ENCODE peak calls at places on chromosomes 1 and 21, in four cellular contexts. A is stomach, G is lower lobe of right lung, S is OCI-LY7. N is an unnamed sample.

GRCh38 chr1:232476538-232476950 is 153.4 kb downstream of the SIPA1L2 start:
- DNase-seq in S (no peak), G (no peak), A (no peak), N (no peak)

GRCh38 chr1:117147341-117147831 is 25.8 kb upstream of the TRIM45 start:
- DNase-seq in G (no peak), A (no peak), S (no peak), N (no peak)

GRCh38 chr21:41363370-41364270 is 1.8 kb downstream of the MX2 start:
- DNase-seq in S (no peak), A (no peak), G (no peak), N (peak; percentile 72)

GRCh38 chr1:119917304-119918055 is 21.2 kb upstream of the ADAM30 start:
- DNase-seq in A (no peak), G (no peak), S (no peak), N (no peak)

GRCh38 chr1:17765444-17766411 is 10.6 kb downstream of the ACTL8 start:
- DNase-seq in G (no peak), S (no peak), A (no peak), N (no peak)

GRCh38 chr21:27079807-27080206 is 112.9 kb upstream of the ADAMTS5 start:
- DNase-seq in S (no peak), A (no peak), G (no peak), N (no peak)

GRCh38 chr1:38221006-38221649 is 174.5 kb upstream of the POU3F1 start:
- DNase-seq in A (no peak), G (no peak), S (no peak), N (no peak)

GRCh38 chr21:16113052-16113715 is 383.4 kb downstream of the USP25 start:
- DNase-seq in S (no peak), A (no peak), G (no peak), N (no peak)

GRCh38 chr1:234212764-234213406 is 160.4 kb upstream of the COA6 start:
- DNase-seq in G (no peak), S (peak; percentile 15), A (no peak), N (no peak)

GRCh38 chr1:98053471-98054366 is 132.9 kb upstream of the DPYD start:
- DNase-seq in G (peak; percentile 69), S (peak; percentile 14), A (peak; percentile 55), N (peak; percentile 73)

GRCh38 chr1:1779691-1780597 is 1.7 kb upstream of the NADK start:
- DNase-seq in G (peak; percentile 82), A (peak; percentile 75), S (peak; percentile 90), N (no peak)

GRCh38 chr1:211352985-211353515 is 26.4 kb downstream of the TRAF5 start:
- DNase-seq in A (peak; percentile 72), G (no peak), S (peak; percentile 72), N (no peak)

GRCh38 chr1:94514095-94514727 is 27.3 kb downstream of the F3 start:
- DNase-seq in A (no peak), G (no peak), S (peak; percentile 25), N (no peak)

GRCh38 chr1:117110774-117111173 is 10.8 kb downstream of the TRIM45 start:
- DNase-seq in A (no peak), S (no peak), G (no peak), N (no peak)

GRCh38 chr1:90386899-90387334 is 330.2 kb downstream of the BARHL2 start:
- DNase-seq in G (no peak), A (no peak), S (no peak), N (no peak)

GRCh38 chr1:151858030-151858746 is 4.7 kb upstream of the THEM5 start:
- DNase-seq in S (no peak), A (no peak), G (no peak), N (no peak)

GRCh38 chr1:221991221-221991620 is 249.3 kb upstream of the DUSP10 start:
- DNase-seq in A (no peak), G (no peak), S (no peak), N (no peak)

GRCh38 chr1:201501812-201502510 is 5.0 kb downstream of the CSRP1 start:
- DNase-seq in G (no peak), S (no peak), A (no peak), N (no peak)

GRCh38 chr1:30807318-30808066 is 49.9 kb upstream of the LAPTM5 start:
- DNase-seq in A (no peak), G (no peak), S (no peak), N (no peak)

GRCh38 chr1:15261155-15262002 is 14.4 kb downstream of the FHAD1 start:
- DNase-seq in G (peak; percentile 84), A (peak; percentile 38), S (no peak), N (no peak)

GRCh38 chr1:59879556-59879955 is 47.0 kb downstream of the CYP2J2 start:
- DNase-seq in G (peak; percentile 66), A (peak; percentile 87), S (peak; percentile 1), N (no peak)

GRCh38 chr21:33026878-33027400 is 1.2 kb downstream of the OLIG2 start:
- DNase-seq in S (no peak), A (no peak), G (no peak), N (no peak)

GRCh38 chr1:206074839-206075238 is 21.9 kb downstream of the RHEX start:
- DNase-seq in A (no peak), S (no peak), G (no peak), N (no peak)

GRCh38 chr21:14545906-14546480 is at the start of gene SAMSN1:
- DNase-seq in S (no peak), G (peak; percentile 64), A (peak; percentile 34), N (no peak)

GRCh38 chr21:36109868-36110267 is 25.0 kb upstream of the CBR3 start:
- DNase-seq in A (no peak), S (no peak), G (no peak), N (no peak)

GRCh38 chr1:47674189-47674588 is 236.3 kb downstream of the FOXD2 start:
- DNase-seq in S (no peak), A (no peak), G (no peak), N (no peak)

GRCh38 chr1:210257698-210258395 is 25.3 kb downstream of the SERTAD4 start:
- DNase-seq in G (no peak), A (no peak), S (no peak), N (no peak)

GRCh38 chr1:29033829-29034466 is 89.8 kb downstream of the TMEM200B start:
- DNase-seq in G (no peak), A (no peak), S (peak; percentile 64), N (no peak)

GRCh38 chr1:20956272-20956671 is 169.2 kb upstream of the HP1BP3 start:
- DNase-seq in G (no peak), A (no peak), S (no peak), N (no peak)

GRCh38 chr1:84206416-84206815 is 62.3 kb downstream of the PRKACB start:
- DNase-seq in S (no peak), G (no peak), A (no peak), N (no peak)

GRCh38 chr21:29985866-29986265 is 46.1 kb upstream of the GRIK1 start:
- DNase-seq in A (no peak), S (no peak), G (no peak), N (no peak)

GRCh38 chr1:87226341-87226760 is 102.3 kb upstream of the LMO4 start:
- DNase-seq in S (no peak), A (peak; percentile 66), G (peak; percentile 63), N (peak; percentile 75)

GRCh38 chr21:34705032-34705431 is 36.2 kb downstream of the CLIC6 start:
- DNase-seq in A (no peak), G (no peak), S (no peak), N (peak; percentile 46)

GRCh38 chr1:199774433-199775089 is 252.9 kb upstream of the NR5A2 start:
- DNase-seq in S (no peak), G (no peak), A (no peak), N (no peak)

GRCh38 chr1:11675362-11675761 is 5.6 kb downstream of the MAD2L2 start:
- DNase-seq in S (no peak), G (no peak), A (no peak), N (no peak)

GRCh38 chr21:45590726-45591618 is 48.7 kb upstream of the SLC19A1 start:
- DNase-seq in A (no peak), G (peak; percentile 63), S (peak; percentile 10), N (peak; percentile 62)
- H3K27ac ChIP-seq in A (no peak overlapping the region), G (no peak overlapping the region), S (no peak overlapping the region), N (no peak overlapping the region)

DNA sequence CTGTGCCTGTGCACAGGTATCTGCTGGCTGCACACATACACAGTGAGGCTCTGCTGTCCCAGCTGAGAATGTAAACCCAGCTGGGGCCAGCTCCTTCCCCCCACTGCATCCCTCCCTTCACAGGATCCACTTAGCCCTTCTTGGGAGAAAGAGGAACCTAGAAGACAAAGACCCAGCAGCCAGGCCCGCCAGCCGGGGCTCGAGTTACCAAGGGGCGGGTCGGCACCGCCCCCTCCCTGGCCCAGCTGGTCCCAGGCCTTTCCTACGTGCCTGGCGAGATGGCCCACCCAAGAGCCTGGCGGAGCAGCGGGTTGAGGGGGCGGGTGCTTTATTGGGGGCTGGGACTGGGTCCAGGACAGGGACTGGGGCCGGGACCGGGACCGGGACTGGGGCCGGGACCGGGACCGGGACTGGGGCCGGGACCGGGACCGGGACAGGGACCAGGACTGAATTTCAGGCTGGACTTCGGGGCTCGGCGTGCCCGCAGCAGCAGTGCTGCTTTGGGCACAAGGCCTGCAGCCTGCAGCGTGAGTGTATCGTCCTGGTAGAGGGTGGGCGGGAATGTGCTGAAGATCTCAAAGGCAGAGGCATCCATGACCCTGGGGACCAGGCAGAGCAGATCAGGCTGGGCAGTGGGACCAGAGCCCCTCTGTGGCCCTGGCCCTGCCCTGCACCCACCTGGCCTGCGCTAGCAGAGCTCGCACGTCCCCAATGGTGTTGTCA is 2.2 kb downstream of the SH3BGRL3 start:
- DNase-seq in A (no peak), S (no peak), G (no peak), N (no peak)
- H3K4me3 ChIP-seq in A (no peak overlapping the region), S (no peak overlapping the region), G (peak overlapping the region; percentile 93), N (peak overlapping the region; percentile 98)

DNA sequence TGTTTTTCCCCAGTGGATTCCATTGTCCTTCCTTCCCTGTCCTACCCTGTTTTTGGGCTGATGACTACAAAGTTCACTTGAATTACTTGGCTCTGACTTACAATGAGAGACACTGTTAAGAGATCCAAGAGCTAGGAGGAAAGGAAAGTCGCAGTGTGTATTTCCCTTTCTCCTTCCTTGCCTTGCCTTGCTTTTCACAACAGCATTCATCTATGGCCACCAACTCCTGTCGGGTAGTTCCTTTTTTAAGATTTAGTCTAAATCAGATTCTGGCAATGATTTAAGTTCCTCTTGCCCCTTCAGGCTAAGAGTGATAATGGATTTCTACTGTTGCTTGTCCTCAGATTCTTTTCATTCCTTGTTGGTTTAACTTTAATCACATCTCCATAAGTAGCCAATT is 91.9 kb downstream of the GTF2B start:
- DNase-seq in S (no peak), G (no peak), A (no peak), N (no peak)
- H3K27ac ChIP-seq in S (no peak overlapping the region), G (no peak overlapping the region), A (no peak overlapping the region), N (no peak overlapping the region)

GRCh38 chr21:44709426-44710293 is 1.7 kb downstream of the TSPEAR start:
- DNase-seq in S (no peak), A (no peak), G (no peak), N (peak; percentile 52)
- H3K4me3 ChIP-seq in S (no peak overlapping the region), A (no peak overlapping the region), G (no peak overlapping the region), N (peak overlapping the region; percentile 22)

DNA sequence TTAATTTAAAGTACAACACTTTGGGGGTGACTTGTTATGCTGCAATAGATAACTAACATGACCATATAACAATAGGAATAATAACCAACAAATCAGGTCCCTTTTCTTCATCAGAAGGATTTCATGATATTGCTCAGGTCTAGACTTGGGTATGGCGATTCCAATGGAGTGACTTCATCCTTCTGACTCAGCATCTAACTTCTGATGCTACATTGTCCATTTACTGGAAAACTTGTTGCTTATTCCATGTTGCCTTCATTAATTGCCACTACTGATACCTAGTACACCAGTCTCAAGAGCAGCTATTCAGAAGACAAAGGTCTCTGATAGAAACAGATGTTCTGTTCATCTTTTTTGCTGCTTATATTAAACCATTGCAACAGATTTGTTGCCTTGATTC is 324.3 kb downstream of the TGFB2 start:
- DNase-seq in G (no peak), S (no peak), A (no peak), N (no peak)
- H3K27ac ChIP-seq in G (no peak overlapping the region), S (no peak overlapping the region), A (no peak overlapping the region), N (no peak overlapping the region)

GRCh38 chr21:40047993-40048730 is 180.9 kb downstream of the PCP4 start:
- DNase-seq in S (no peak), A (no peak), G (no peak), N (no peak)
- H3K4me3 ChIP-seq in S (no peak overlapping the region), A (no peak overlapping the region), G (no peak overlapping the region), N (no peak overlapping the region)